ENCODE peak calls at places on chromosomes 7 and 10, in four cellular contexts. I is A549, H is uterus, S is GM12892. Y is an unnamed sample.

GRCh38 chr7:63012633-63013183 is 985.9 kb upstream of the ZNF722 start:
- DNase-seq in I (no peak), S (no peak), H (no peak), Y (no peak)

GRCh38 chr10:123970207-123970926 is 78.8 kb upstream of the CPXM2 start:
- DNase-seq in S (no peak), I (no peak), H (no peak), Y (no peak)

GRCh38 chr7:28062197-28062988 is 118.2 kb downstream of the JAZF1 start:
- DNase-seq in S (no peak), H (peak), I (peak), Y (peak)

GRCh38 chr10:58362026-58362799 is 23.0 kb upstream of the TFAM start:
- DNase-seq in S (no peak), H (no peak), I (no peak), Y (no peak)

GRCh38 chr10:131843881-131844284 is 56.9 kb upstream of the PPP2R2D start:
- DNase-seq in H (no peak), S (no peak), I (no peak), Y (no peak)

GRCh38 chr10:132421377-132422168 is 24.6 kb downstream of the PWWP2B start:
- DNase-seq in H (peak), S (no peak), I (peak), Y (peak)

GRCh38 chr7:111744501-111745155 is 182.3 kb upstream of the IMMP2L start:
- DNase-seq in H (no peak), I (no peak), S (no peak), Y (no peak)

GRCh38 chr7:27419581-27420177 is 177.1 kb downstream of the EVX1 start:
- DNase-seq in I (no peak), H (no peak), S (no peak), Y (no peak)

GRCh38 chr7:16727736-16728135 is 25.8 kb upstream of the TSPAN13 start:
- DNase-seq in I (no peak), S (no peak), H (no peak), Y (peak)

GRCh38 chr10:110425684-110426293 is 71.9 kb upstream of the DUSP5 start:
- DNase-seq in I (peak), S (peak), H (no peak), Y (peak)

GRCh38 chr10:70858759-70859158 is 29.6 kb downstream of the PCBD1 start:
- DNase-seq in H (no peak), I (no peak), S (no peak), Y (no peak)

GRCh38 chr10:48506147-48506917 is 98.5 kb downstream of the ARHGAP22 start:
- DNase-seq in H (no peak), S (no peak), I (peak), Y (peak)

GRCh38 chr7:41206267-41206666 is 496.6 kb downstream of the INHBA start:
- DNase-seq in H (no peak), I (no peak), S (no peak), Y (no peak)

GRCh38 chr10:83848696-83849095 is 290.6 kb upstream of the GHITM start:
- DNase-seq in S (no peak), I (no peak), H (no peak), Y (no peak)

GRCh38 chr7:111730476-111731300 is 168.4 kb upstream of the IMMP2L start:
- DNase-seq in S (no peak), I (peak), H (no peak), Y (peak)

GRCh38 chr7:6015917-6016652 is 7.0 kb downstream of the AIMP2 start:
- DNase-seq in S (no peak), I (no peak), H (peak), Y (peak)

GRCh38 chr10:93893646-93894515 is at the start of gene SLC35G1:
- DNase-seq in I (peak), H (peak), S (peak), Y (peak)

GRCh38 chr7:134548877-134549276 is at the start of gene AKR1B15:
- DNase-seq in S (peak), H (no peak), I (peak), Y (no peak)

GRCh38 chr10:21525367-21526183 is at the start of gene SKIDA1:
- DNase-seq in I (peak), S (no peak), H (peak), Y (peak)
- TF ChIP-seq POLR2A in I (peak), S (no peak), H (no peak), Y (peak)

DNA sequence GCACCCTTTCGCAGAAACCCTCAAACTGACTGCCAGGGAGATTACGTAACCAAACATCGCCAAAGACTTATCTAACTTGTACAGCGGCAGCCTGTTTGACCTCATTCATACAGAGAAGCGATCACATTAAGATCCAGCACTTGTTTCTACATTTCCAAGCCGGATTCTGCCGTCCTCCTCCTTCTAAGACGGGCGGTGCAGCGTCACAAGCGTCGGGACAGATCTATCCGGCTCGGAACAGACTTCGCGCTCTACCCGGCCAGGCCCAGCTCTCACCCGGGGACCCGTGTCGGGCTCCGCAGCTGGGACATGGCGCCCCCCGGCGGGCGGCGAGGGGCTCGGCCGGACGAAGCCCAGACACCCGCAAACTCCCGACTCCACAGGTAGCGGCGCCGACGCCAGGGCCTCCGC is 373 bp downstream of the H2AZ2 start:
- DNase-seq in I (peak), S (peak), H (peak), Y (peak)
- TF ChIP-seq POLR2A in I (no peak), S (no peak), H (no peak), Y (no peak)

GRCh38 chr10:86399879-86400704 is 33.5 kb upstream of the GRID1 start:
- DNase-seq in S (peak), H (peak), I (peak), Y (peak)
- TF ChIP-seq POLR2A in S (peak), H (peak), I (peak), Y (no peak)

GRCh38 chr7:129825554-129826267 is 127.0 kb downstream of the UBE2H start:
- DNase-seq in H (peak), I (peak), S (peak), Y (peak)
- TF ChIP-seq POLR2A in H (no peak), I (peak), S (no peak), Y (no peak)

DNA sequence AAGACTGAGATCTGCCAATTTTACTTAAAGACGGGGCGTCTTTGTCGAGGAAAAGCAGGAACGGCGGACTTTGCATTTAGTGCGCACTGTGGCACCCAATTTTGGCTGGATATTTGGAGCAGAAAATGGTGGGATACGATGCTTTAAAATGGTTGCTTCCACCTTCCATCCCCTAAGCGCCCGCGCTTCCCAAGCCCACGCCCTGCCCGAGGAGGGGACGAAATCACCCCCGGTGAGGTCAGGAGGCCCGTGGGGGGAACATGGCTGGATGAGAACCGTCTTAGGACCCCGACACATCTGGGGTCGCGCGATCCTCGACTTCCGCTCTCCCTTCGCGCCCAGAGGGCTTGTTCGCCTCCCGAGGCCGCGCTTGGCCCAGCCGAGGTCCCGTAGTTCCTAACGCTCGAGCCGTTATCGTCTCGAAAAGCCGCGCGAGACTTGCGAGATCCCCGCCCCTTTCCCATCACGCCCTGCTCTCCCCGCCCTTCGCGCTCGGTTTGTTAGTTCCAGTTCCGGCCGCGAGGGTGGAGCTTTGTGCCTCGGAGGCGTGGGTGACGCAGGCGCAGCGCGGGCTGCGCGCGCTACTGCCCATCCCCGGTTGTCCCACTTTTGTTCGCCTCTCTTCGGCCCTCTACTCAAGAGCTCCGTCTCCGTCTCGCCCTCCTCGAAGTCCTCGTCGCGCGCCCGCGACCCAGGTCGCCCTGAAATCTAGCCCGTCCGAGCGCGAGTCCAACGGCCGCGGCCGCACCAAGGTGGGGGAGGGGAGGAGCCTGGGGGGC is at the start of gene SRRT:
- DNase-seq in H (peak), I (peak), S (peak), Y (peak)
- TF ChIP-seq POLR2A in H (peak), I (peak), S (peak), Y (peak)

GRCh38 chr10:119029613-119030420 is at the start of gene NANOS1:
- DNase-seq in I (peak), S (no peak), H (no peak), Y (no peak)

GRCh38 chr10:119031496-119032059 is 2.1 kb downstream of the NANOS1 start:
- DNase-seq in H (no peak), S (no peak), I (no peak), Y (peak)

GRCh38 chr10:119028900-119029612 is 458 bp upstream of the NANOS1 start:
- DNase-seq in S (peak), H (peak), I (peak), Y (peak)

GRCh38 chr10:119026301-119027110 is 3.0 kb upstream of the NANOS1 start:
- DNase-seq in S (no peak), I (no peak), H (no peak), Y (no peak)

GRCh38 chr10:119030421-119031250 is 1.1 kb downstream of the NANOS1 start:
- DNase-seq in H (no peak), I (no peak), S (peak), Y (peak)
- TF ChIP-seq POLR2A in H (no peak), I (no peak), S (no peak), Y (no peak)

GRCh38 chr7:37514520-37514919 is 65.9 kb upstream of the ELMO1 start:
- DNase-seq in I (no peak), S (no peak), H (no peak), Y (no peak)
- TF ChIP-seq POLR2A in I (no peak), S (no peak), H (no peak), Y (no peak)

GRCh38 chr10:119596537-119597404 is at the start of gene TIAL1:
- DNase-seq in I (peak), H (peak), S (peak), Y (peak)

GRCh38 chr10:119598397-119598796 is 1.6 kb upstream of the TIAL1 start:
- DNase-seq in I (no peak), S (no peak), H (no peak), Y (no peak)

GRCh38 chr10:119597405-119598186 is 832 bp upstream of the TIAL1 start:
- DNase-seq in S (no peak), H (no peak), I (no peak), Y (no peak)

GRCh38 chr10:119595134-119595714 is 1.5 kb downstream of the TIAL1 start:
- DNase-seq in I (no peak), H (no peak), S (no peak), Y (peak)

DNA sequence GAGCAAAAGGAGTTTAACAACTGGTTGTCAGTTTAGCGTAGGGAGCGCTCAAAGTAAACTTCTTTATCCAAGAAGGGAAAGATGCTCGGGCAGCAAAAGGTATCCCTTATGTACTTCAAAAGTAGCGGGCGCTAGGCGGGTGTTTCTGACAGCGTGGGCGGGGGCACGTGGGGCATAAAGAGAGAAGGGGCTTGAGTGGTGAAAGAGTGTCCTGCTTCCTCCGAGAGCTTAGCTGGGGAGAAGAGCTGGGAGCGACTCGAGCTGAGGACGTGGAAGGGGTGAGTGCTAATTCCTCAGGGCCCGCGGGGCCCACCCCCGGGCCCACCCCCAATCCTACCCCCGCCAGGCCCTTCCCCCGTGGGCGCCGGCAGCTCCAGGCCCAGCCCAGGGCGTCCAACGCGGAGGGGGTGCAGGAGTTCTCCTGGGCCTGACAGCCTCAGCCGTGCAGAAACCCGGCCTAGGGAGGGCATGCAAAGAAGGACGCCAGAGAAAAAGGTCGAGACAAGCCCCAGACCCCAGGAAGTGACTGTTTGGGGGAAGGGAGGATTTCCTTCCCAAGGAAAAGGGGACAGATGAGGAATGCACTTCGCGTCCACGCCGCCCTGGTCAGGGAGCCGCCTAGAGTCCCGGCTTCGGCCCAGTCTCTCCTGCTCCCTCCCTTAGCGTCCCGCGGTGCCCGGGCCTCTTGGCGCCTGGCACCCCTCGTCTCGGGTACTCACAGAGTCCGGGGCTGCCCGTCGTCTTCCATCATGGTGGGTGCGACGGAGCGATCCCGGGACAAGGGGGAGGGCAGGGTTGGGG is 849 bp downstream of the TIAL1 start:
- DNase-seq in S (peak), I (peak), H (peak), Y (peak)
- TF ChIP-seq POLR2A in S (peak), I (peak), H (no peak), Y (no peak)

Y was measured in erythroblast.